ENCODE peak calls at places on chromosomes 4 and X, in ten cellular contexts. One of them, this sample, is unnamed.

GRCh38 chr4:184795214-184795844 is 30.4 kb downstream of the ACSL1 start:
- DNase-seq in heart left ventricle: no peak
- DNase-seq in right lobe of liver: no peak
- DNase-seq in GM23338: no peak
- DNase-seq in mesenchymal stem cell: no peak
- DNase-seq in cardiac muscle cell: no peak
- DNase-seq in sigmoid colon: no peak
- DNase-seq in MM.1S: no peak
- DNase-seq in RWPE1: no peak
- DNase-seq in substantia nigra: no peak
- DNase-seq in this sample: no peak

GRCh38 chr4:8538076-8538702 is 42.0 kb upstream of the GPR78 start:
- DNase-seq in heart left ventricle: no peak
- DNase-seq in right lobe of liver: no peak
- DNase-seq in GM23338: no peak
- DNase-seq in mesenchymal stem cell: no peak
- DNase-seq in cardiac muscle cell: no peak
- DNase-seq in sigmoid colon: peak
- DNase-seq in MM.1S: no peak
- DNase-seq in RWPE1: no peak
- DNase-seq in substantia nigra: no peak
- DNase-seq in this sample: no peak

GRCh38 chr4:142567620-142568451 is 278.3 kb downstream of the INPP4B start:
- DNase-seq in heart left ventricle: no peak
- DNase-seq in right lobe of liver: no peak
- DNase-seq in GM23338: peak
- DNase-seq in mesenchymal stem cell: no peak
- DNase-seq in cardiac muscle cell: no peak
- DNase-seq in sigmoid colon: no peak
- DNase-seq in MM.1S: peak
- DNase-seq in RWPE1: no peak
- DNase-seq in substantia nigra: no peak
- DNase-seq in this sample: no peak

GRCh38 chrX:105463483-105463882 is 243.0 kb upstream of the TEX13A start:
- DNase-seq in heart left ventricle: no peak
- DNase-seq in right lobe of liver: no peak
- DNase-seq in GM23338: no peak
- DNase-seq in mesenchymal stem cell: peak
- DNase-seq in cardiac muscle cell: no peak
- DNase-seq in sigmoid colon: no peak
- DNase-seq in MM.1S: no peak
- DNase-seq in RWPE1: no peak
- DNase-seq in substantia nigra: no peak
- DNase-seq in this sample: no peak

GRCh38 chr4:55180980-55181379 is 55.6 kb upstream of the KDR start:
- DNase-seq in heart left ventricle: no peak
- DNase-seq in right lobe of liver: no peak
- DNase-seq in GM23338: peak
- DNase-seq in mesenchymal stem cell: peak
- DNase-seq in cardiac muscle cell: no peak
- DNase-seq in sigmoid colon: no peak
- DNase-seq in MM.1S: no peak
- DNase-seq in RWPE1: no peak
- DNase-seq in substantia nigra: no peak
- DNase-seq in this sample: no peak

GRCh38 chrX:151030845-151031244 is 47.7 kb downstream of the HMGB3 start:
- DNase-seq in heart left ventricle: no peak
- DNase-seq in right lobe of liver: no peak
- DNase-seq in GM23338: no peak
- DNase-seq in mesenchymal stem cell: no peak
- DNase-seq in cardiac muscle cell: no peak
- DNase-seq in sigmoid colon: no peak
- DNase-seq in MM.1S: no peak
- DNase-seq in RWPE1: no peak
- DNase-seq in substantia nigra: no peak
- DNase-seq in this sample: no peak

GRCh38 chrX:2703991-2704369 is 12.9 kb downstream of the CD99 start:
- DNase-seq in heart left ventricle: no peak
- DNase-seq in right lobe of liver: no peak
- DNase-seq in GM23338: peak
- DNase-seq in mesenchymal stem cell: no peak
- DNase-seq in cardiac muscle cell: no peak
- DNase-seq in sigmoid colon: no peak
- DNase-seq in MM.1S: no peak
- DNase-seq in RWPE1: no peak
- DNase-seq in substantia nigra: no peak
- DNase-seq in this sample: peak

GRCh38 chr4:112510468-112511293 is 5.3 kb downstream of the NEUROG2 start:
- DNase-seq in heart left ventricle: no peak
- DNase-seq in right lobe of liver: no peak
- DNase-seq in GM23338: peak
- DNase-seq in mesenchymal stem cell: no peak
- DNase-seq in cardiac muscle cell: no peak
- DNase-seq in sigmoid colon: no peak
- DNase-seq in MM.1S: no peak
- DNase-seq in RWPE1: no peak
- DNase-seq in substantia nigra: no peak
- DNase-seq in this sample: no peak

GRCh38 chrX:22057667-22058066 is 25.5 kb downstream of the PHEX start:
- DNase-seq in heart left ventricle: no peak
- DNase-seq in right lobe of liver: no peak
- DNase-seq in GM23338: no peak
- DNase-seq in mesenchymal stem cell: no peak
- DNase-seq in cardiac muscle cell: no peak
- DNase-seq in sigmoid colon: no peak
- DNase-seq in MM.1S: no peak
- DNase-seq in RWPE1: no peak
- DNase-seq in substantia nigra: no peak
- DNase-seq in this sample: no peak

DNA sequence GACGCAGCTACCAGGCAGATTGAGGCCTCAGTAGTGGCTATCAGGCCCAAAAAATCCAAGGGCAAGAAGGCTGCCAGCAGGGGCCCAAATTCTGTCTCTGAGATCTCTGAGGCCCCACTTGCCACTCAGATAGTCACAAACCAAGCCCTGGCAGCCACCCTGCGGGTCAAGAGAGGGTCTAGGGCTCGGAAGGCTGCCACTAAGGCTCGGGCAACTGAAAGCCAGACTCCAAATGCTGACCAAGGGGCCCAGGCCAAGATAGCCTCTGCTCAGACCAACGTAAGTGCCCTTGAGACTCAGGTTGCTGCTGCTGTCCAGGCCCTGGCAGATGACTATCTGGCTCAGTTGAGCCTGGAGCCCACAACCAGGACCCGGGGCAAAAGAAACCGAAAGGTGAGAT is 2.8 kb downstream of the TRO start:
- DNase-seq in heart left ventricle: no peak
- DNase-seq in right lobe of liver: no peak
- DNase-seq in GM23338: no peak
- DNase-seq in mesenchymal stem cell: no peak
- DNase-seq in cardiac muscle cell: no peak
- DNase-seq in sigmoid colon: no peak
- DNase-seq in MM.1S: no peak
- DNase-seq in RWPE1: no peak
- DNase-seq in substantia nigra: no peak
- DNase-seq in this sample: no peak
- H3K27ac ChIP-seq in heart left ventricle: no peak
- H3K27ac ChIP-seq in right lobe of liver: no peak
- H3K27ac ChIP-seq in GM23338: no peak
- H3K27ac ChIP-seq in mesenchymal stem cell: no peak
- H3K27ac ChIP-seq in cardiac muscle cell: no peak
- H3K27ac ChIP-seq in sigmoid colon: no peak
- H3K27ac ChIP-seq in MM.1S: no peak
- H3K27ac ChIP-seq in RWPE1: no peak
- H3K27ac ChIP-seq in substantia nigra: no peak
- H3K27ac ChIP-seq in this sample: no peak

DNA sequence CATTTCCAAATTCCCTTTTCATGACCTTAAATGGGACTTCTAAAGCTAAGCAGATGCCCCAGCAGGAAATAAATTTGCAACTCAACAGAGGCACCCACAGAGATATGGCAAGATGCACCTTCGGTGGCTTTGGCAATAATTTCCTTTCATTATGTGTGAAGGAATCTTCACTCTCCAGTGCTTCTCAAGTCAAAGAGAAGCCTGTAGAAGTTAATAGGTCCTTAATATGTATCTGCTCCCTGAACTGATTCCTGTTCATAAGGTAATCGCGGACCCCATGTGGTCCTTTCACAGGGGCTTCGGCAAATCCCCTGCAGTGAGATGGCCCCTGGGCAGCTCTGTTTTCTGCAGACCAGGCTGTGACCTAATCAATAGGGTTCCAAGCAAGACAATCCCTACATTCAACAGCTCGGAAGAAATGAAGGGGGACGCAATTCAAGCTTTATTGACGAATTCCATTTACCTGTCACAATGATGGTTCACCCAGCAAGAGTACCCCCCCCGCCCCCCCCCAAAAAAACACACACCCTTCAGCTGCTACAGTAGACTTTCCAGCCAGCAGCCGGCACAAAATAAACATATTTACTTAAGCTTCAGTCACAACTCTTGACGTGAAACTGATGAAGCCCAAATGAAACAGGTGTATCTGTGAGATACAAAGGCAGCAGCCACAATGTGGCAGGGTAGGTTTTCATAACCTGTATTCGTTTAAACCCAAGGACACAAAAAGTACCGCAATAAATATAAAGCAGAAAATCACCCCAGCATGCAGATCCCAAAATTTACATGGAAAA is 35.3 kb downstream of the FAT1 start:
- DNase-seq in heart left ventricle: no peak
- DNase-seq in right lobe of liver: no peak
- DNase-seq in GM23338: peak
- DNase-seq in mesenchymal stem cell: no peak
- DNase-seq in cardiac muscle cell: no peak
- DNase-seq in sigmoid colon: no peak
- DNase-seq in MM.1S: no peak
- DNase-seq in RWPE1: no peak
- DNase-seq in substantia nigra: no peak
- DNase-seq in this sample: no peak
- H3K27ac ChIP-seq in heart left ventricle: no peak
- H3K27ac ChIP-seq in right lobe of liver: no peak
- H3K27ac ChIP-seq in GM23338: peak
- H3K27ac ChIP-seq in mesenchymal stem cell: peak
- H3K27ac ChIP-seq in cardiac muscle cell: no peak
- H3K27ac ChIP-seq in sigmoid colon: peak
- H3K27ac ChIP-seq in MM.1S: no peak
- H3K27ac ChIP-seq in RWPE1: no peak
- H3K27ac ChIP-seq in substantia nigra: no peak
- H3K27ac ChIP-seq in this sample: no peak

GRCh38 chr4:110830461-110830860 is 207.6 kb upstream of the PITX2 start:
- DNase-seq in heart left ventricle: no peak
- DNase-seq in right lobe of liver: no peak
- DNase-seq in GM23338: no peak
- DNase-seq in mesenchymal stem cell: no peak
- DNase-seq in cardiac muscle cell: no peak
- DNase-seq in sigmoid colon: no peak
- DNase-seq in MM.1S: no peak
- DNase-seq in RWPE1: no peak
- DNase-seq in substantia nigra: no peak
- DNase-seq in this sample: no peak
- H3K27ac ChIP-seq in heart left ventricle: no peak
- H3K27ac ChIP-seq in right lobe of liver: no peak
- H3K27ac ChIP-seq in GM23338: no peak
- H3K27ac ChIP-seq in mesenchymal stem cell: no peak
- H3K27ac ChIP-seq in cardiac muscle cell: no peak
- H3K27ac ChIP-seq in sigmoid colon: no peak
- H3K27ac ChIP-seq in MM.1S: no peak
- H3K27ac ChIP-seq in RWPE1: no peak
- H3K27ac ChIP-seq in substantia nigra: no peak
- H3K27ac ChIP-seq in this sample: no peak

GRCh38 chr4:170674176-170674575 is 584.4 kb upstream of the AADAT start:
- DNase-seq in heart left ventricle: no peak
- DNase-seq in right lobe of liver: no peak
- DNase-seq in GM23338: no peak
- DNase-seq in mesenchymal stem cell: no peak
- DNase-seq in cardiac muscle cell: no peak
- DNase-seq in sigmoid colon: no peak
- DNase-seq in MM.1S: no peak
- DNase-seq in RWPE1: no peak
- DNase-seq in substantia nigra: no peak
- DNase-seq in this sample: no peak

GRCh38 chr4:170671171-170671570 is 581.4 kb upstream of the AADAT start:
- DNase-seq in heart left ventricle: no peak
- DNase-seq in right lobe of liver: no peak
- DNase-seq in GM23338: no peak
- DNase-seq in mesenchymal stem cell: no peak
- DNase-seq in cardiac muscle cell: no peak
- DNase-seq in sigmoid colon: no peak
- DNase-seq in MM.1S: peak
- DNase-seq in RWPE1: no peak
- DNase-seq in substantia nigra: no peak
- DNase-seq in this sample: no peak

GRCh38 chr4:170667814-170668213 is 578.1 kb upstream of the AADAT start:
- DNase-seq in heart left ventricle: no peak
- DNase-seq in right lobe of liver: no peak
- DNase-seq in GM23338: no peak
- DNase-seq in mesenchymal stem cell: no peak
- DNase-seq in cardiac muscle cell: no peak
- DNase-seq in sigmoid colon: no peak
- DNase-seq in MM.1S: no peak
- DNase-seq in RWPE1: no peak
- DNase-seq in substantia nigra: no peak
- DNase-seq in this sample: no peak

GRCh38 chr4:170675568-170676262 is 586.0 kb upstream of the AADAT start:
- DNase-seq in heart left ventricle: no peak
- DNase-seq in right lobe of liver: no peak
- DNase-seq in GM23338: no peak
- DNase-seq in mesenchymal stem cell: peak
- DNase-seq in cardiac muscle cell: no peak
- DNase-seq in sigmoid colon: no peak
- DNase-seq in MM.1S: peak
- DNase-seq in RWPE1: no peak
- DNase-seq in substantia nigra: no peak
- DNase-seq in this sample: no peak

DNA sequence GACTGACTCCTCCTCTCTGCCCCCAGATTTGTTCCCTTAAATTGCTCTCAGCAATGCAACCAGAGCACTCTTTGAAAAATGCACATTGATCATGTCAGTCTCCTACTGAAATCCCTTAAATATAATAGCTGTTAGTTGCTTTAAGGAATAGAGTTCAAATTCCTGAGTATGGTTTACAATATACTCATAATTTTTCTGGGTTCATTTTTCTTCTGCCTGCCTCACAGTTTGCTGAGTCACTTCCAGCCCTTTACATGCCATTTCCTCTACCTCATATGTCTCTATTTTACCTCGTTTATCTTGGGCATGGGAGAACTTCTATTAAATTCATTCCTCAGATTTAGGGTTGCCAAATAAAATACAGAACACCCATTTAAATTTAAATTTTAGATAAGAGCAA is 582.8 kb upstream of the AADAT start:
- DNase-seq in heart left ventricle: no peak
- DNase-seq in right lobe of liver: no peak
- DNase-seq in GM23338: no peak
- DNase-seq in mesenchymal stem cell: peak
- DNase-seq in cardiac muscle cell: no peak
- DNase-seq in sigmoid colon: no peak
- DNase-seq in MM.1S: no peak
- DNase-seq in RWPE1: peak
- DNase-seq in substantia nigra: no peak
- DNase-seq in this sample: no peak
- H3K27ac ChIP-seq in heart left ventricle: no peak
- H3K27ac ChIP-seq in right lobe of liver: no peak
- H3K27ac ChIP-seq in GM23338: no peak
- H3K27ac ChIP-seq in mesenchymal stem cell: peak
- H3K27ac ChIP-seq in cardiac muscle cell: no peak
- H3K27ac ChIP-seq in sigmoid colon: no peak
- H3K27ac ChIP-seq in MM.1S: no peak
- H3K27ac ChIP-seq in RWPE1: no peak
- H3K27ac ChIP-seq in substantia nigra: no peak
- H3K27ac ChIP-seq in this sample: no peak

This sample was measured in DND-41.